ENCODE peak calls at places on chromosomes 16 and 17, in seven cellular contexts. J, U, F, X, D, O and H are unnamed samples.

GRCh38 chr17:9410285-9410684 is 165.3 kb downstream of the STX8 start:
- DNase-seq in J (no peak), U (no peak), F (no peak), X (no peak), D (no peak), O (no peak), H (no peak)

GRCh38 chr17:31838641-31839225 is 20.3 kb downstream of the COPRS start:
- DNase-seq in J (no peak), U (no peak), F (peak; percentile 49), X (no peak), D (no peak), O (peak; percentile 15), H (no peak)

GRCh38 chr17:67514998-67515397 is 137.9 kb downstream of the PITPNC1 start:
- DNase-seq in J (no peak), U (no peak), F (no peak), X (no peak), D (no peak), O (no peak), H (peak; percentile 13)

GRCh38 chr16:23225634-23226033 is 43.1 kb downstream of the SCNN1G start:
- DNase-seq in J (no peak), U (no peak), F (no peak), X (no peak), D (no peak), O (no peak), H (no peak)

GRCh38 chr16:2527071-2527783 is 4.0 kb downstream of the CEMP1 start:
- DNase-seq in J (no peak), U (no peak), F (no peak), X (no peak), D (no peak), O (no peak), H (no peak)

GRCh38 chr17:12982224-12982623 is 35.6 kb downstream of the ELAC2 start:
- DNase-seq in J (no peak), U (no peak), F (no peak), X (no peak), D (no peak), O (no peak), H (no peak)

GRCh38 chr17:63550816-63551639 is 751 bp downstream of the DCAF7 start:
- DNase-seq in J (no peak), U (peak; percentile 19), F (peak; percentile 31), X (peak; percentile 69), D (peak; percentile 49), O (peak; percentile 71), H (peak; percentile 35)

GRCh38 chr17:49985310-49985990 is 9.6 kb downstream of the DLX3 start:
- DNase-seq in J (no peak), U (no peak), F (no peak), X (no peak), D (no peak), O (no peak), H (no peak)

GRCh38 chr17:48871551-48872351 is 20.8 kb upstream of the ATP5MC1 start:
- DNase-seq in J (peak; percentile 47), U (no peak), F (no peak), X (no peak), D (peak; percentile 91), O (no peak), H (peak; percentile 92)

DNA sequence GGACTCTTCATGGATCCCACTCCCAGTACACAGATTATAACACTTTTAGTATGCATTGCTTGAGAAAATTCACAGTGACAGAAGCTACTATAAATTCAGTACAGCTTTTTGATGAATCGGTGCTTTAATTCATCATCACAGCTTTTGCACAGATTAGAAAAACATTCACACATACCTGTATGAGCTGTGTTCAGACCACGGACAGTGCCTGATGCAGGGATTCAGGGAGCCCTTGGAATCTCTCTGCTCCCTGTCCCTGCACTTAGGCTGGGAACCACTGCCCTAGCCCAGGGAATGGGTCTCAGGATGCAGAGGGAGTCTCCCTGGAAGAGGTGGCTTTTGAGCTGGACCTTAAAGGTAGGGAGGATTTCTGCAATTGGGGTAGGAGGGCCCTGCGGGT is 13.9 kb downstream of the TBKBP1 start:
- DNase-seq in J (no peak), U (no peak), F (no peak), X (no peak), D (no peak), O (no peak), H (no peak)
- H3K4me3 ChIP-seq in J (no peak overlapping the region), U (no peak overlapping the region), F (no peak overlapping the region), X (no peak overlapping the region), D (no peak overlapping the region), O (no peak overlapping the region), H (no peak overlapping the region)

GRCh38 chr16:72055911-72056310 is 1.6 kb downstream of the HP start:
- DNase-seq in J (no peak), U (no peak), F (no peak), X (no peak), D (no peak), O (no peak), H (no peak)
- H3K4me3 ChIP-seq in J (no peak overlapping the region), U (no peak overlapping the region), F (no peak overlapping the region), X (no peak overlapping the region), D (no peak overlapping the region), O (no peak overlapping the region), H (no peak overlapping the region)

GRCh38 chr16:83953796-83954576 is 946 bp downstream of the OSGIN1 start:
- DNase-seq in J (no peak), U (peak; percentile 12), F (peak; percentile 30), X (peak; percentile 37), D (peak; percentile 50), O (peak; percentile 63), H (peak; percentile 77)

GRCh38 chr16:83952940-83953795 is at the start of gene OSGIN1:
- DNase-seq in J (peak; percentile 92), U (no peak), F (peak; percentile 92), X (peak; percentile 74), D (peak; percentile 97), O (peak; percentile 99), H (peak; percentile 95)

GRCh38 chr16:83955218-83956130 is 2.4 kb downstream of the OSGIN1 start:
- DNase-seq in J (no peak), U (no peak), F (peak; percentile 58), X (no peak), D (no peak), O (peak; percentile 57), H (no peak)

GRCh38 chr16:83956336-83957289 is 3.6 kb downstream of the OSGIN1 start:
- DNase-seq in J (peak; percentile 79), U (peak; percentile 46), F (peak; percentile 76), X (peak; percentile 78), D (peak; percentile 86), O (peak; percentile 75), H (peak; percentile 76)

DNA sequence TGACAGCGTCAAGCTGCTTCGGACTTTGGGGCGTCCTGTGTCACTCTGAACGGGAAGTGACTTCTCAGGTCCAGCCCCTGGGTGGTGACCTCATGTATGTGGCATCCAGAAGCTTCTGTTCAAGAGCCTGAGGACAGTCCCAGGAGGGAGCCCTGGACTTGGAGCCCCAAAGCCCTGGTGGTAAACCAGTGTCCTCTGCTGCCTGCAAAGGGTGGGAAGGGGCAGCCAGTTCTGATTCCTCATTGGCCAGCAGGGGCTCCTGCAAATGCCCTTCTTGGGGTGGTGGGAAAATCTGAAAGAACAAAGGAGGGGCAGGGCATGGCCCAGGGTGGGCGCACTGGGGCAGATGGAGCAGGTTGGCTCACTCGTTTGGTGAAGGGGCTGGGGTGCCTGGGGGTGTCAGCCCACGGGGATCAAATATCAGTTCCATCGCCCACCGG is 1.6 kb downstream of the OSGIN1 start:
- DNase-seq in J (no peak), U (no peak), F (peak; percentile 28), X (no peak), D (peak; percentile 71), O (peak; percentile 81), H (peak; percentile 94)
- H3K4me3 ChIP-seq in J (peak overlapping the region; percentile 42), U (no peak overlapping the region), F (no peak overlapping the region), X (no peak overlapping the region), D (peak overlapping the region; percentile 62), O (peak overlapping the region; percentile 81), H (peak overlapping the region; percentile 16)

GRCh38 chr16:17561056-17561455 is 90.3 kb upstream of the XYLT1 start:
- DNase-seq in J (no peak), U (no peak), F (no peak), X (no peak), D (no peak), O (no peak), H (no peak)
- H3K4me3 ChIP-seq in J (no peak overlapping the region), U (no peak overlapping the region), F (no peak overlapping the region), X (no peak overlapping the region), D (no peak overlapping the region), O (no peak overlapping the region), H (no peak overlapping the region)